ENCODE peak calls at places on chromosomes 1 and 21, in five cellular contexts. F is K562, Q is stomach, C is GM23338, Y is spleen. M is an unnamed sample.

GRCh38 chr1:226063362-226064167 is 1.0 kb downstream of the H3-3A start:
- DNase-seq in F (no peak), Q (peak; percentile 44), C (peak; percentile 62), Y (peak; percentile 89), M (peak; percentile 75)

GRCh38 chr1:37765937-37766664 is 1.2 kb upstream of the EPHA10 start:
- DNase-seq in F (peak; percentile 60), Q (no peak), C (peak; percentile 75), Y (no peak), M (no peak)

GRCh38 chr1:203039609-203040517 is 13.6 kb downstream of the PPFIA4 start:
- DNase-seq in F (peak; percentile 54), Q (no peak), C (peak; percentile 86), Y (no peak), M (no peak)

GRCh38 chr1:183884512-183884911 is 79.6 kb downstream of the RGL1 start:
- DNase-seq in F (no peak), Q (no peak), C (no peak), Y (no peak), M (no peak)

GRCh38 chr1:165988275-165988674 is 160.9 kb downstream of the UCK2 start:
- DNase-seq in F (no peak), Q (no peak), C (peak; percentile 62), Y (no peak), M (no peak)

GRCh38 chr1:52928083-52928404 is 968 bp downstream of the SCP2 start:
- DNase-seq in F (no peak), Q (no peak), C (peak; percentile 39), Y (no peak), M (no peak)

GRCh38 chr21:45497846-45498645 is 44.2 kb downstream of the SLC19A1 start:
- DNase-seq in F (no peak), Q (no peak), C (no peak), Y (peak; percentile 58), M (peak; percentile 35)

GRCh38 chr1:221816899-221817298 is 75.0 kb upstream of the DUSP10 start:
- DNase-seq in F (no peak), Q (no peak), C (peak; percentile 30), Y (no peak), M (no peak)

GRCh38 chr1:184838374-184838995 is 83.8 kb upstream of the EDEM3 start:
- DNase-seq in F (no peak), Q (peak; percentile 51), C (no peak), Y (no peak), M (peak; percentile 93)

GRCh38 chr1:156727914-156728598 is at the start of gene METTL25B:
- DNase-seq in F (no peak), Q (peak; percentile 85), C (peak; percentile 93), Y (peak; percentile 95), M (peak; percentile 91)

GRCh38 chr1:225963735-225964530 is 22.9 kb upstream of the LEFTY2 start:
- DNase-seq in F (no peak), Q (no peak), C (no peak), Y (peak; percentile 21), M (peak; percentile 43)

GRCh38 chr1:27760411-27760810 is 12.6 kb upstream of the STX12 start:
- DNase-seq in F (no peak), Q (no peak), C (peak; percentile 10), Y (no peak), M (no peak)

GRCh38 chr1:185091480-185091879 is 46.1 kb downstream of the RNF2 start:
- DNase-seq in F (no peak), Q (no peak), C (no peak), Y (no peak), M (no peak)

GRCh38 chr1:33762962-33763361 is 100.9 kb upstream of the HMGB4 start:
- DNase-seq in F (no peak), Q (no peak), C (no peak), Y (no peak), M (no peak)

GRCh38 chr1:51535006-51535592 is 16.0 kb upstream of the EPS15 start:
- DNase-seq in F (peak; percentile 31), Q (peak; percentile 31), C (peak; percentile 76), Y (no peak), M (peak; percentile 65)

GRCh38 chr1:66575739-66576138 is 41.8 kb downstream of the SGIP1 start:
- DNase-seq in F (no peak), Q (no peak), C (no peak), Y (no peak), M (peak; percentile 67)

GRCh38 chr21:39318091-39318959 is 4.9 kb upstream of the BRWD1 start:
- DNase-seq in F (no peak), Q (no peak), C (no peak), Y (no peak), M (no peak)

GRCh38 chr1:230327892-230328284 is 98.2 kb downstream of the PGBD5 start:
- DNase-seq in F (no peak), Q (no peak), C (no peak), Y (peak; percentile 58), M (no peak)

GRCh38 chr21:34195365-34195764 is 122.0 kb downstream of the MRPS6 start:
- DNase-seq in F (no peak), Q (no peak), C (peak; percentile 82), Y (no peak), M (no peak)

GRCh38 chr21:41754481-41754891 is 12.4 kb downstream of the RIPK4 start:
- DNase-seq in F (no peak), Q (no peak), C (peak; percentile 47), Y (no peak), M (no peak)

GRCh38 chr1:97677702-97678101 is 243.1 kb downstream of the DPYD start:
- DNase-seq in F (no peak), Q (no peak), C (no peak), Y (no peak), M (no peak)

GRCh38 chr1:188735567-188735966 is 1742.1 kb downstream of the BRINP3 start:
- DNase-seq in F (no peak), Q (no peak), C (peak; percentile 42), Y (no peak), M (no peak)

GRCh38 chr1:151972533-151973270 is 21.0 kb downstream of the S100A10 start:
- DNase-seq in F (peak; percentile 33), Q (peak; percentile 66), C (peak; percentile 80), Y (no peak), M (peak; percentile 70)

GRCh38 chr1:185318431-185319151 is 1.5 kb upstream of the IVNS1ABP start:
- DNase-seq in F (peak; percentile 36), Q (no peak), C (no peak), Y (no peak), M (no peak)

GRCh38 chr1:207049974-207050391 is 1.0 kb downstream of the YOD1 start:
- DNase-seq in F (peak; percentile 46), Q (peak; percentile 64), C (peak; percentile 70), Y (no peak), M (no peak)

GRCh38 chr1:214471458-214471857 is 79.9 kb downstream of the PTPN14 start:
- DNase-seq in F (no peak), Q (no peak), C (no peak), Y (no peak), M (no peak)

GRCh38 chr21:33428669-33429068 is 25.5 kb downstream of the IFNGR2 start:
- DNase-seq in F (no peak), Q (no peak), C (no peak), Y (no peak), M (no peak)

GRCh38 chr21:41777934-41778815 is 11.3 kb upstream of the RIPK4 start:
- DNase-seq in F (peak; percentile 63), Q (peak; percentile 94), C (peak; percentile 97), Y (no peak), M (peak; percentile 94)

GRCh38 chr1:171179323-171180227 is 5.5 kb upstream of the FMO2 start:
- DNase-seq in F (no peak), Q (no peak), C (no peak), Y (no peak), M (no peak)

GRCh38 chr1:157584503-157584902 is 13.4 kb downstream of the FCRL4 start:
- DNase-seq in F (no peak), Q (no peak), C (no peak), Y (no peak), M (no peak)

GRCh38 chr21:45836694-45837670 is 144.6 kb upstream of the COL6A1 start:
- DNase-seq in F (no peak), Q (no peak), C (no peak), Y (no peak), M (no peak)

GRCh38 chr1:172623748-172624147 is 35.2 kb upstream of the FASLG start:
- DNase-seq in F (no peak), Q (no peak), C (no peak), Y (no peak), M (no peak)

GRCh38 chr1:94025383-94026340 is 95.3 kb downstream of the ABCA4 start:
- DNase-seq in F (peak; percentile 48), Q (no peak), C (peak; percentile 67), Y (no peak), M (no peak)

GRCh38 chr1:93829061-93829460 is 49.9 kb downstream of the DNTTIP2 start:
- DNase-seq in F (no peak), Q (no peak), C (peak; percentile 67), Y (no peak), M (no peak)

GRCh38 chr1:29506678-29507225 is 270.4 kb downstream of the PTPRU start:
- DNase-seq in F (no peak), Q (peak; percentile 13), C (no peak), Y (peak; percentile 19), M (no peak)

GRCh38 chr1:204909109-204909508 is 38.4 kb downstream of the NFASC start:
- DNase-seq in F (no peak), Q (no peak), C (no peak), Y (no peak), M (no peak)

GRCh38 chr1:184387871-184388670 is 1.2 kb downstream of the C1orf21 start:
- DNase-seq in F (no peak), Q (peak; percentile 38), C (peak; percentile 45), Y (peak; percentile 79), M (peak; percentile 74)

GRCh38 chr1:160884579-160884978 is 401 bp downstream of the ITLN1 start:
- DNase-seq in F (no peak), Q (no peak), C (peak; percentile 68), Y (no peak), M (no peak)
- TF ChIP-seq CTCF in F (peak; percentile 23), Q (no peak), C (peak; percentile 43), Y (peak; percentile 58), M (no peak)

GRCh38 chr1:11701551-11701961 is 10.0 kb downstream of the DRAXIN start:
- DNase-seq in F (no peak), Q (no peak), C (no peak), Y (no peak), M (no peak)
- H3K4me3 ChIP-seq in F (no peak overlapping the region), Q (no peak overlapping the region), C (peak overlapping the region; percentile 31), Y (no peak overlapping the region), M (no peak overlapping the region)

GRCh38 chr1:23177438-23178380 is 9.1 kb upstream of the LUZP1 start:
- DNase-seq in F (peak; percentile 83), Q (peak; percentile 64), C (peak; percentile 85), Y (peak; percentile 94), M (peak; percentile 91)
- TF ChIP-seq POLR2AphosphoS5 in F (no peak), Q (peak; percentile 15), C (no peak), Y (peak; percentile 84), M (peak; percentile 58)

GRCh38 chr1:43383449-43383848 is 6.2 kb downstream of the MED8 start:
- DNase-seq in F (no peak), Q (no peak), C (no peak), Y (no peak), M (no peak)
- TF ChIP-seq CTCF in F (peak; percentile 25), Q (no peak), C (no peak), Y (no peak), M (no peak)

GRCh38 chr1:82920418-82921248 is 1078.3 kb downstream of the TTLL7 start:
- DNase-seq in F (no peak), Q (no peak), C (no peak), Y (no peak), M (no peak)
- H3K4me3 ChIP-seq in F (no peak overlapping the region), Q (no peak overlapping the region), C (no peak overlapping the region), Y (no peak overlapping the region), M (no peak overlapping the region)

GRCh38 chr1:222817529-222817928 is 2.7 kb downstream of the DISP1 start:
- DNase-seq in F (no peak), Q (no peak), C (no peak), Y (no peak), M (no peak)
- TF ChIP-seq POLR2AphosphoS5 in F (no peak), Q (no peak), C (no peak), Y (no peak), M (peak; percentile 63)